ENCODE peak calls at places on chromosome 17, in eight cellular contexts. C is MCF 10A, S is lower lobe of right lung, X is heart right ventricle, K is GM04504, Q is mesothelial cell of epicardium, N is aorta, Z is NCI-H2081. M is an unnamed sample.

GRCh38 chr17:2388705-2389099 is 12.2 kb downstream of the MNT start:
- DNase-seq in X (no peak), Z (no peak), C (no peak), K (no peak), Q (no peak), N (no peak), S (no peak), M (no peak)

GRCh38 chr17:51060396-51060795 is 60.3 kb downstream of the SPAG9 start:
- DNase-seq in Q (no peak), Z (no peak), X (no peak), K (no peak), C (no peak), S (no peak), N (no peak), M (no peak)

GRCh38 chr17:31696184-31696602 is 162.9 kb downstream of the COPRS start:
- DNase-seq in X (peak; percentile 81), Z (no peak), K (peak; percentile 96), Q (peak; percentile 81), N (peak; percentile 92), C (no peak), S (peak; percentile 53), M (no peak)

GRCh38 chr17:46139365-46140210 is 53.6 kb downstream of the KANSL1 start:
- DNase-seq in Z (no peak), N (no peak), Q (no peak), S (no peak), C (no peak), K (no peak), X (no peak), M (no peak)

GRCh38 chr17:69637399-69638165 is 223.1 kb downstream of the MAP2K6 start:
- DNase-seq in S (no peak), C (no peak), Q (no peak), N (no peak), Z (no peak), X (no peak), K (peak; percentile 36), M (no peak)

GRCh38 chr17:81534157-81535006 is 6.2 kb downstream of the FSCN2 start:
- DNase-seq in Z (no peak), X (no peak), C (no peak), Q (no peak), K (no peak), S (no peak), N (no peak), M (no peak)

GRCh38 chr17:60524463-60525346 is 1.3 kb downstream of the APPBP2 start:
- DNase-seq in C (peak; percentile 19), K (no peak), S (no peak), Q (no peak), N (no peak), X (no peak), Z (no peak), M (peak; percentile 25)

GRCh38 chr17:72724375-72724774 is 368.1 kb downstream of the SLC39A11 start:
- DNase-seq in X (no peak), Z (no peak), N (no peak), K (no peak), C (peak; percentile 56), S (no peak), Q (no peak), M (no peak)

GRCh38 chr17:28481081-28481571 is 7.7 kb downstream of the SLC13A2 start:
- DNase-seq in S (peak; percentile 75), N (no peak), X (no peak), Z (no peak), Q (no peak), C (no peak), K (no peak), M (no peak)

GRCh38 chr17:42286411-42287295 is 1.6 kb upstream of the STAT5A start:
- DNase-seq in X (peak; percentile 34), K (no peak), N (peak; percentile 65), C (no peak), Q (no peak), Z (no peak), S (no peak), M (no peak)

GRCh38 chr17:19418312-19418992 is 7.4 kb downstream of the RNF112 start:
- DNase-seq in Z (no peak), K (no peak), X (no peak), N (peak; percentile 65), S (no peak), C (peak; percentile 35), Q (no peak), M (no peak)

GRCh38 chr17:77214743-77215142 is 74.0 kb downstream of the SEC14L1 start:
- DNase-seq in C (peak; percentile 52), N (no peak), K (peak; percentile 32), S (no peak), Z (no peak), Q (no peak), X (no peak), M (peak; percentile 58)

GRCh38 chr17:60392845-60393702 is 1.1 kb upstream of the USP32 start:
- DNase-seq in N (peak; percentile 53), C (peak; percentile 67), K (no peak), Z (peak; percentile 64), S (peak; percentile 52), X (no peak), Q (peak; percentile 39), M (peak; percentile 53)

GRCh38 chr17:57875109-57876022 is 25.5 kb upstream of the MRPS23 start:
- DNase-seq in C (peak; percentile 94), Z (no peak), X (peak; percentile 80), K (peak; percentile 95), Q (peak; percentile 81), N (peak; percentile 94), S (peak; percentile 84), M (no peak)

GRCh38 chr17:37726248-37726647 is 18.6 kb downstream of the HNF1B start:
- DNase-seq in C (no peak), N (no peak), X (no peak), Q (no peak), K (no peak), Z (no peak), S (no peak), M (no peak)

GRCh38 chr17:37614391-37614790 is 5.2 kb upstream of the SYNRG start:
- DNase-seq in Z (no peak), K (peak; percentile 44), X (no peak), S (no peak), Q (no peak), C (peak; percentile 5), N (no peak), M (no peak)

GRCh38 chr17:15945493-15946209 is 721 bp downstream of the ADORA2B start:
- DNase-seq in C (peak; percentile 34), S (peak; percentile 57), Q (no peak), Z (no peak), K (no peak), N (no peak), X (peak; percentile 26), M (peak; percentile 34)

GRCh38 chr17:44086364-44087311 is 16.1 kb downstream of the G6PC3 start:
- DNase-seq in C (peak; percentile 90), Z (no peak), N (no peak), Q (peak; percentile 66), K (peak; percentile 80), X (no peak), S (no peak), M (no peak)

GRCh38 chr17:67687541-67687940 is 30.2 kb upstream of the NOL11 start:
- DNase-seq in K (no peak), Z (no peak), N (no peak), S (no peak), Q (no peak), X (no peak), C (no peak), M (no peak)

GRCh38 chr17:680554-680953 is 34.1 kb downstream of the VPS53 start:
- DNase-seq in X (no peak), C (no peak), N (no peak), S (no peak), Q (no peak), Z (no peak), K (no peak), M (no peak)

GRCh38 chr17:57097832-57098421 is 12.9 kb downstream of the AKAP1 start:
- DNase-seq in K (peak; percentile 85), S (no peak), N (peak; percentile 62), C (peak; percentile 79), Q (no peak), X (no peak), Z (peak; percentile 28), M (peak; percentile 45)

GRCh38 chr17:78127240-78127887 is 1.2 kb downstream of the TMC6 start:
- DNase-seq in Z (no peak), C (no peak), N (peak; percentile 85), Q (no peak), S (peak; percentile 90), X (peak; percentile 78), K (no peak), M (peak; percentile 43)